ENCODE peak calls at places on chromosome 4, in ten cellular contexts. One of them, this sample, is unnamed.

GRCh38 chr4:186148335-186148975 is 42.9 kb upstream of the CYP4V2 start:
- DNase-seq in memory B cell: no peak
- DNase-seq in AG04449: no peak
- DNase-seq in Ammon's horn: no peak
- DNase-seq in Karpas-422: no peak
- DNase-seq in D341Med: no peak
- DNase-seq in activated naive CD4-positive, alpha-beta T cell treated with anti-CD3 and anti-CD28 coated beads for 36 hours: no peak
- DNase-seq in GM20000: no peak
- DNase-seq in T47D: no peak
- DNase-seq in M059J: no peak
- DNase-seq in this sample: no peak

GRCh38 chr4:3478446-3479357 is 15.6 kb downstream of the DOK7 start:
- DNase-seq in M059J: no peak
- DNase-seq in GM20000: no peak
- DNase-seq in memory B cell: no peak
- DNase-seq in T47D: no peak
- DNase-seq in D341Med: no peak
- DNase-seq in Karpas-422: no peak
- DNase-seq in activated naive CD4-positive, alpha-beta T cell treated with anti-CD3 and anti-CD28 coated beads for 36 hours: no peak
- DNase-seq in Ammon's horn: no peak
- DNase-seq in AG04449: no peak
- DNase-seq in this sample: no peak

GRCh38 chr4:126137782-126138170 is 823.0 kb downstream of the FAT4 start:
- DNase-seq in GM20000: no peak
- DNase-seq in Ammon's horn: no peak
- DNase-seq in D341Med: no peak
- DNase-seq in AG04449: no peak
- DNase-seq in M059J: no peak
- DNase-seq in T47D: no peak
- DNase-seq in memory B cell: no peak
- DNase-seq in Karpas-422: no peak
- DNase-seq in activated naive CD4-positive, alpha-beta T cell treated with anti-CD3 and anti-CD28 coated beads for 36 hours: no peak
- DNase-seq in this sample: no peak

GRCh38 chr4:76546282-76547166 is 111.5 kb downstream of the SHROOM3 start:
- DNase-seq in M059J: peak
- DNase-seq in AG04449: peak
- DNase-seq in GM20000: no peak
- DNase-seq in activated naive CD4-positive, alpha-beta T cell treated with anti-CD3 and anti-CD28 coated beads for 36 hours: no peak
- DNase-seq in Ammon's horn: no peak
- DNase-seq in memory B cell: no peak
- DNase-seq in Karpas-422: no peak
- DNase-seq in T47D: peak
- DNase-seq in D341Med: no peak
- DNase-seq in this sample: peak

GRCh38 chr4:150656882-150657281 is 74.9 kb downstream of the MAB21L2 start:
- DNase-seq in M059J: no peak
- DNase-seq in D341Med: no peak
- DNase-seq in Karpas-422: no peak
- DNase-seq in activated naive CD4-positive, alpha-beta T cell treated with anti-CD3 and anti-CD28 coated beads for 36 hours: no peak
- DNase-seq in Ammon's horn: no peak
- DNase-seq in T47D: no peak
- DNase-seq in GM20000: no peak
- DNase-seq in memory B cell: no peak
- DNase-seq in AG04449: no peak
- DNase-seq in this sample: no peak

GRCh38 chr4:112029642-112030235 is 115.5 kb upstream of the FAM241A start:
- DNase-seq in M059J: peak
- DNase-seq in AG04449: no peak
- DNase-seq in Karpas-422: no peak
- DNase-seq in T47D: no peak
- DNase-seq in memory B cell: no peak
- DNase-seq in activated naive CD4-positive, alpha-beta T cell treated with anti-CD3 and anti-CD28 coated beads for 36 hours: no peak
- DNase-seq in Ammon's horn: peak
- DNase-seq in GM20000: no peak
- DNase-seq in D341Med: peak
- DNase-seq in this sample: no peak

GRCh38 chr4:101500742-101501141 is 153.4 kb upstream of the PPP3CA start:
- DNase-seq in Ammon's horn: no peak
- DNase-seq in AG04449: no peak
- DNase-seq in T47D: no peak
- DNase-seq in memory B cell: no peak
- DNase-seq in Karpas-422: no peak
- DNase-seq in activated naive CD4-positive, alpha-beta T cell treated with anti-CD3 and anti-CD28 coated beads for 36 hours: no peak
- DNase-seq in M059J: no peak
- DNase-seq in D341Med: no peak
- DNase-seq in GM20000: no peak
- DNase-seq in this sample: no peak

GRCh38 chr4:7324651-7325121 is 110.0 kb downstream of the PSAPL1 start:
- DNase-seq in GM20000: no peak
- DNase-seq in M059J: no peak
- DNase-seq in Ammon's horn: no peak
- DNase-seq in activated naive CD4-positive, alpha-beta T cell treated with anti-CD3 and anti-CD28 coated beads for 36 hours: no peak
- DNase-seq in D341Med: peak
- DNase-seq in Karpas-422: no peak
- DNase-seq in AG04449: no peak
- DNase-seq in memory B cell: no peak
- DNase-seq in T47D: no peak
- DNase-seq in this sample: no peak

GRCh38 chr4:87353592-87353991 is 30.9 kb upstream of the HSD17B13 start:
- DNase-seq in activated naive CD4-positive, alpha-beta T cell treated with anti-CD3 and anti-CD28 coated beads for 36 hours: peak
- DNase-seq in M059J: peak
- DNase-seq in GM20000: peak
- DNase-seq in T47D: peak
- DNase-seq in D341Med: peak
- DNase-seq in Ammon's horn: peak
- DNase-seq in memory B cell: no peak
- DNase-seq in Karpas-422: peak
- DNase-seq in AG04449: no peak
- DNase-seq in this sample: peak